ENCODE peak calls at places on chromosomes 7 and 10, in six cellular contexts. One of them, this sample, is unnamed.

GRCh38 chr10:109358325-109358724 is 565.0 kb downstream of the XPNPEP1 start:
- DNase-seq in GM20000: no peak
- DNase-seq in B cell: no peak
- DNase-seq in progenitor cell of endocrine pancreas: no peak
- DNase-seq in foreskin fibroblast: no peak
- DNase-seq in cardiac fibroblast: no peak
- DNase-seq in this sample: no peak

GRCh38 chr10:46329690-46330016 is 42.9 kb downstream of the ANTXRL start:
- DNase-seq in foreskin fibroblast: no peak
- DNase-seq in GM20000: no peak
- DNase-seq in B cell: no peak
- DNase-seq in progenitor cell of endocrine pancreas: no peak
- DNase-seq in cardiac fibroblast: no peak
- DNase-seq in this sample: no peak

GRCh38 chr7:107934991-107935770 is 44.2 kb downstream of the DLD start:
- DNase-seq in cardiac fibroblast: peak
- DNase-seq in progenitor cell of endocrine pancreas: no peak
- DNase-seq in foreskin fibroblast: peak
- DNase-seq in GM20000: no peak
- DNase-seq in B cell: no peak
- DNase-seq in this sample: no peak

GRCh38 chr10:125479059-125479458 is 203.9 kb downstream of the TEX36 start:
- DNase-seq in cardiac fibroblast: peak
- DNase-seq in foreskin fibroblast: no peak
- DNase-seq in GM20000: no peak
- DNase-seq in progenitor cell of endocrine pancreas: no peak
- DNase-seq in B cell: no peak
- DNase-seq in this sample: no peak

GRCh38 chr7:39248693-39249090 is 271.0 kb downstream of the POU6F2 start:
- DNase-seq in progenitor cell of endocrine pancreas: no peak
- DNase-seq in foreskin fibroblast: no peak
- DNase-seq in B cell: no peak
- DNase-seq in cardiac fibroblast: no peak
- DNase-seq in GM20000: no peak
- DNase-seq in this sample: no peak

GRCh38 chr7:106176414-106177294 is 64.5 kb upstream of the SYPL1 start:
- DNase-seq in foreskin fibroblast: peak
- DNase-seq in cardiac fibroblast: peak
- DNase-seq in B cell: peak
- DNase-seq in progenitor cell of endocrine pancreas: peak
- DNase-seq in GM20000: peak
- DNase-seq in this sample: peak

GRCh38 chr10:36115364-36115763 is 473.3 kb upstream of the FZD8 start:
- DNase-seq in progenitor cell of endocrine pancreas: no peak
- DNase-seq in GM20000: no peak
- DNase-seq in cardiac fibroblast: no peak
- DNase-seq in B cell: no peak
- DNase-seq in foreskin fibroblast: no peak
- DNase-seq in this sample: no peak

GRCh38 chr7:141354251-141354650 is 197.0 kb upstream of the AGK start:
- DNase-seq in GM20000: no peak
- DNase-seq in foreskin fibroblast: no peak
- DNase-seq in progenitor cell of endocrine pancreas: no peak
- DNase-seq in B cell: no peak
- DNase-seq in cardiac fibroblast: peak
- DNase-seq in this sample: no peak

GRCh38 chr7:127107601-127108007 is 145.1 kb downstream of the GRM8 start:
- DNase-seq in cardiac fibroblast: peak
- DNase-seq in progenitor cell of endocrine pancreas: peak
- DNase-seq in B cell: no peak
- DNase-seq in GM20000: peak
- DNase-seq in foreskin fibroblast: peak
- DNase-seq in this sample: peak

GRCh38 chr7:120256719-120257118 is 16.3 kb upstream of the KCND2 start:
- DNase-seq in B cell: no peak
- DNase-seq in GM20000: no peak
- DNase-seq in foreskin fibroblast: no peak
- DNase-seq in cardiac fibroblast: no peak
- DNase-seq in progenitor cell of endocrine pancreas: no peak
- DNase-seq in this sample: no peak

GRCh38 chr10:28841625-28842024 is 164.3 kb downstream of the BAMBI start:
- DNase-seq in GM20000: no peak
- DNase-seq in cardiac fibroblast: peak
- DNase-seq in foreskin fibroblast: no peak
- DNase-seq in B cell: no peak
- DNase-seq in progenitor cell of endocrine pancreas: no peak
- DNase-seq in this sample: no peak

GRCh38 chr7:101678713-101679112 is 49.6 kb upstream of the MYL10 start:
- DNase-seq in cardiac fibroblast: peak
- DNase-seq in B cell: no peak
- DNase-seq in foreskin fibroblast: peak
- DNase-seq in progenitor cell of endocrine pancreas: no peak
- DNase-seq in GM20000: no peak
- DNase-seq in this sample: no peak

GRCh38 chr10:110860576-110861241 is 11.0 kb upstream of the PDCD4 start:
- DNase-seq in B cell: no peak
- DNase-seq in cardiac fibroblast: no peak
- DNase-seq in GM20000: no peak
- DNase-seq in foreskin fibroblast: no peak
- DNase-seq in progenitor cell of endocrine pancreas: no peak
- DNase-seq in this sample: no peak

GRCh38 chr10:22713853-22714523 is 390 bp downstream of the PIP4K2A start:
- DNase-seq in cardiac fibroblast: peak
- DNase-seq in B cell: peak
- DNase-seq in GM20000: no peak
- DNase-seq in foreskin fibroblast: peak
- DNase-seq in progenitor cell of endocrine pancreas: peak
- DNase-seq in this sample: peak

GRCh38 chr7:130960208-130960988 is 226.4 kb upstream of the KLF14 start:
- DNase-seq in cardiac fibroblast: peak
- DNase-seq in GM20000: peak
- DNase-seq in foreskin fibroblast: peak
- DNase-seq in progenitor cell of endocrine pancreas: no peak
- DNase-seq in B cell: peak
- DNase-seq in this sample: no peak

GRCh38 chr7:22860784-22861482 is 38.3 kb upstream of the TOMM7 start:
- DNase-seq in B cell: peak
- DNase-seq in progenitor cell of endocrine pancreas: no peak
- DNase-seq in foreskin fibroblast: peak
- DNase-seq in cardiac fibroblast: peak
- DNase-seq in GM20000: no peak
- DNase-seq in this sample: no peak
- TF ChIP-seq CTCF in B cell: peak
- TF ChIP-seq CTCF in progenitor cell of endocrine pancreas: peak
- TF ChIP-seq CTCF in foreskin fibroblast: peak
- TF ChIP-seq CTCF in cardiac fibroblast: peak
- TF ChIP-seq CTCF in GM20000: peak
- TF ChIP-seq CTCF in this sample: peak

GRCh38 chr7:113787106-113787505 is 131.7 kb downstream of the PPP1R3A start:
- DNase-seq in GM20000: no peak
- DNase-seq in foreskin fibroblast: no peak
- DNase-seq in progenitor cell of endocrine pancreas: no peak
- DNase-seq in B cell: no peak
- DNase-seq in cardiac fibroblast: no peak
- DNase-seq in this sample: no peak

GRCh38 chr7:113783403-113783802 is 135.4 kb downstream of the PPP1R3A start:
- DNase-seq in progenitor cell of endocrine pancreas: no peak
- DNase-seq in cardiac fibroblast: no peak
- DNase-seq in GM20000: no peak
- DNase-seq in B cell: no peak
- DNase-seq in foreskin fibroblast: no peak
- DNase-seq in this sample: no peak

GRCh38 chr7:113790025-113790424 is 128.8 kb downstream of the PPP1R3A start:
- DNase-seq in B cell: no peak
- DNase-seq in foreskin fibroblast: no peak
- DNase-seq in cardiac fibroblast: no peak
- DNase-seq in GM20000: no peak
- DNase-seq in progenitor cell of endocrine pancreas: no peak
- DNase-seq in this sample: no peak

GRCh38 chr7:113784317-113784716 is 134.5 kb downstream of the PPP1R3A start:
- DNase-seq in foreskin fibroblast: no peak
- DNase-seq in cardiac fibroblast: no peak
- DNase-seq in B cell: no peak
- DNase-seq in GM20000: no peak
- DNase-seq in progenitor cell of endocrine pancreas: no peak
- DNase-seq in this sample: no peak
- TF ChIP-seq CTCF in foreskin fibroblast: no peak
- TF ChIP-seq CTCF in cardiac fibroblast: no peak
- TF ChIP-seq CTCF in B cell: no peak
- TF ChIP-seq CTCF in GM20000: no peak
- TF ChIP-seq CTCF in progenitor cell of endocrine pancreas: no peak
- TF ChIP-seq CTCF in this sample: no peak

GRCh38 chr10:70367195-70367796 is 15.1 kb downstream of the LRRC20 start:
- DNase-seq in foreskin fibroblast: peak
- DNase-seq in B cell: no peak
- DNase-seq in GM20000: no peak
- DNase-seq in cardiac fibroblast: peak
- DNase-seq in progenitor cell of endocrine pancreas: no peak
- DNase-seq in this sample: no peak

GRCh38 chr10:70363292-70363691 is 19.1 kb downstream of the LRRC20 start:
- DNase-seq in B cell: no peak
- DNase-seq in GM20000: no peak
- DNase-seq in cardiac fibroblast: no peak
- DNase-seq in progenitor cell of endocrine pancreas: no peak
- DNase-seq in foreskin fibroblast: no peak
- DNase-seq in this sample: no peak

GRCh38 chr10:70364772-70365091 is 17.7 kb downstream of the LRRC20 start:
- DNase-seq in cardiac fibroblast: no peak
- DNase-seq in GM20000: no peak
- DNase-seq in B cell: no peak
- DNase-seq in progenitor cell of endocrine pancreas: no peak
- DNase-seq in foreskin fibroblast: no peak
- DNase-seq in this sample: no peak

GRCh38 chr10:70362357-70362756 is 20.1 kb downstream of the LRRC20 start:
- DNase-seq in progenitor cell of endocrine pancreas: no peak
- DNase-seq in cardiac fibroblast: no peak
- DNase-seq in B cell: no peak
- DNase-seq in GM20000: no peak
- DNase-seq in foreskin fibroblast: no peak
- DNase-seq in this sample: no peak

DNA sequence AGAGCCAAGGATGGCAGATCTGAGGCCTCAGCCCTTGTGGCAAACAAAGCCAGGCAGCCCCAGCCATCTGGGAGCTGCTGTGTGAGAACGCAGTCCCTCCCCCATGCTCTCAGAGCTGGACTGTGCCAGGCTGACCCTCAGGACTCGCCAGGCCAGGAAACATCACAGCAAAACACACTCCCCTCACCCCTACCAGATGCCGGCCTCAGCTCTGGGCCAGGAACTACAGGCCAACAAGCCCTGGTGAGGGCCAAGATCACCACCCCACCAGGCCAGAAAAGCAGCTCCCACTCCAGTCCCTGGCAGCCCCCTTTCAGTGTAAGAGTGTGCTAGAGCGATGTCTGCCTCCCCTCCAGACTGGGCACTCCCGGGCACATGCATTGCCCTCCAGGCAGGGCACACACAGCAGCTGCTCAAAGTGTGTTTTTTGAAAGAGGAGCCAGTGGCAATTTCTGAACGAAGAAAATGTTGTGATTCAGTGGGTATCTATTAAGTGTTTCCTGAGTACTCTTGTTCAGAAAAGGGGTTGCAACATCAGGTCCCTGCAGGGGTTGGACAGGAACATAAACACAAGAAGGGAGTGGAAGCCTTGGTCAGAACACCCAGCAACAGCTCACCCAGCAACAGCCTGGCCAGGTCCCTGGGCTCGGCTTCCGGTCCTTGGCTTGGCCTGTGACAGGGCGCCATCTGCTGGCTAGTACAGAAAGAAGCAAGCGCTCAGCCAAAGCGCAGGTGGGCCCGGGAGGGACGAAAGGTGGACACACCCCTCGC is 18.2 kb downstream of the LRRC20 start:
- DNase-seq in progenitor cell of endocrine pancreas: peak
- DNase-seq in foreskin fibroblast: peak
- DNase-seq in GM20000: peak
- DNase-seq in B cell: peak
- DNase-seq in cardiac fibroblast: peak
- DNase-seq in this sample: peak
- TF ChIP-seq CTCF in progenitor cell of endocrine pancreas: peak
- TF ChIP-seq CTCF in foreskin fibroblast: peak
- TF ChIP-seq CTCF in GM20000: peak
- TF ChIP-seq CTCF in B cell: peak
- TF ChIP-seq CTCF in cardiac fibroblast: peak
- TF ChIP-seq CTCF in this sample: peak

GRCh38 chr10:84340632-84341537 is 12.5 kb downstream of the CCSER2 start:
- DNase-seq in GM20000: no peak
- DNase-seq in cardiac fibroblast: no peak
- DNase-seq in foreskin fibroblast: no peak
- DNase-seq in B cell: no peak
- DNase-seq in progenitor cell of endocrine pancreas: no peak
- DNase-seq in this sample: no peak

GRCh38 chr10:84341983-84342382 is 13.6 kb downstream of the CCSER2 start:
- DNase-seq in progenitor cell of endocrine pancreas: no peak
- DNase-seq in B cell: no peak
- DNase-seq in cardiac fibroblast: no peak
- DNase-seq in GM20000: no peak
- DNase-seq in foreskin fibroblast: no peak
- DNase-seq in this sample: no peak

GRCh38 chr10:84342584-84342983 is 14.2 kb downstream of the CCSER2 start:
- DNase-seq in GM20000: no peak
- DNase-seq in foreskin fibroblast: no peak
- DNase-seq in cardiac fibroblast: no peak
- DNase-seq in progenitor cell of endocrine pancreas: no peak
- DNase-seq in B cell: no peak
- DNase-seq in this sample: no peak

GRCh38 chr10:84340187-84340586 is 11.8 kb downstream of the CCSER2 start:
- DNase-seq in foreskin fibroblast: no peak
- DNase-seq in progenitor cell of endocrine pancreas: no peak
- DNase-seq in GM20000: no peak
- DNase-seq in cardiac fibroblast: no peak
- DNase-seq in B cell: no peak
- DNase-seq in this sample: no peak

DNA sequence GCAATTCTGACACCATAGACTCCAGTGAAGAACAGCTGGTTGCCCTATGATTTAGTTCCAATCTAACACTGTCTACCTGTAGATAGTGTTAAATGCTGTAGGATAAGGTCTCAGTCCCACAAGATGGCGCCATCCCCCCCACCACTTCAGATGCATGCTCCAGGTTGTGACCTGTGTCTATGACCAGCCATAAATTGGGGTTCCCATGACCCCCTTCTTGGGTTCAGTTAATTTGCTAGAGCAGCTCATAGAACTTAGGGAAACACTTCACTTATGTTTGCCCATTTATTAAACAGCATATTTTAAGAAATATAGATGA is 13.1 kb downstream of the CCSER2 start:
- DNase-seq in GM20000: no peak
- DNase-seq in progenitor cell of endocrine pancreas: no peak
- DNase-seq in foreskin fibroblast: no peak
- DNase-seq in cardiac fibroblast: no peak
- DNase-seq in B cell: no peak
- DNase-seq in this sample: no peak
- TF ChIP-seq CTCF in GM20000: no peak
- TF ChIP-seq CTCF in progenitor cell of endocrine pancreas: no peak
- TF ChIP-seq CTCF in foreskin fibroblast: no peak
- TF ChIP-seq CTCF in cardiac fibroblast: no peak
- TF ChIP-seq CTCF in B cell: no peak
- TF ChIP-seq CTCF in this sample: no peak

This sample was measured in nephron progenitor cell.